ENCODE peak calls at places on chromosomes 6 and 20, in eight cellular contexts. N is sigmoid colon, Y is suprapubic skin, Q is stomach, G is GM12878, K is tibial nerve, I is HepG2, J is upper lobe of left lung. D is an unnamed sample. For H3K36me3, the result is how much of the 10 kb centered on the place peaks cover.

GRCh38 chr20:39645130-39645529 is 683.0 kb downstream of the DHX35 start:
- DNase-seq in I (no peak), Y (no peak), N (no peak), Q (no peak), G (no peak), J (no peak), K (no peak), D (no peak)

GRCh38 chr20:49676581-49677291 is 36.9 kb downstream of the B4GALT5 start:
- DNase-seq in K (no peak), N (no peak), Y (no peak), J (peak), G (peak), Q (peak), I (peak), D (no peak)

GRCh38 chr6:921400-921799 is 228.5 kb upstream of the EXOC2 start:
- DNase-seq in N (no peak), I (no peak), G (no peak), K (no peak), Q (no peak), Y (no peak), J (no peak), D (no peak)

GRCh38 chr20:62392077-62392418 is 5.1 kb downstream of the RPS21 start:
- DNase-seq in J (no peak), N (no peak), Q (no peak), I (no peak), Y (no peak), G (no peak), K (no peak), D (no peak)

GRCh38 chr6:32669240-32669639 is 2.8 kb upstream of the HLA-DQB1 start:
- DNase-seq in Y (no peak), I (no peak), N (no peak), G (no peak), Q (no peak), K (no peak), J (no peak), D (no peak)

GRCh38 chr6:44044154-44044539 is 83.1 kb downstream of the MRPL14 start:
- DNase-seq in K (no peak), G (no peak), Y (no peak), J (no peak), N (no peak), Q (no peak), I (peak), D (no peak)

GRCh38 chr6:112946051-112946450 is 598.9 kb downstream of the RFPL4B start:
- DNase-seq in Y (no peak), J (no peak), Q (no peak), K (no peak), N (no peak), I (no peak), G (no peak), D (no peak)

GRCh38 chr6:11727995-11728961 is 50.3 kb downstream of the ADTRP start:
- DNase-seq in J (no peak), Y (no peak), G (no peak), N (no peak), Q (no peak), I (no peak), K (no peak), D (no peak)

GRCh38 chr6:157023958-157024357 is 246.8 kb downstream of the ARID1B start:
- DNase-seq in I (no peak), J (peak), G (no peak), K (no peak), Q (no peak), N (no peak), Y (no peak), D (no peak)

GRCh38 chr6:41538556-41539182 is 7.5 kb upstream of the FOXP4 start:
- DNase-seq in J (peak), G (no peak), I (no peak), N (no peak), Y (no peak), Q (no peak), K (no peak), D (no peak)

GRCh38 chr6:80332013-80332412 is 225.5 kb downstream of the BCKDHB start:
- DNase-seq in Q (no peak), I (no peak), N (no peak), G (no peak), K (no peak), J (peak), Y (no peak), D (no peak)

GRCh38 chr6:159487636-159488035 is 205.4 kb downstream of the SOD2 start:
- DNase-seq in K (no peak), Q (no peak), J (no peak), N (no peak), I (no peak), G (no peak), Y (no peak), D (no peak)

GRCh38 chr20:34536798-34537394 is 20.7 kb downstream of the DYNLRB1 start:
- DNase-seq in K (no peak), Q (peak), G (no peak), N (peak), I (peak), J (peak), Y (no peak), D (peak)

GRCh38 chr6:125983246-125983945 is 2.9 kb upstream of the TRMT11 start:
- DNase-seq in Q (no peak), J (no peak), Y (no peak), I (no peak), K (no peak), N (no peak), G (no peak), D (no peak)

GRCh38 chr6:29762051-29762450 is 38.8 kb downstream of the HLA-F start:
- DNase-seq in I (no peak), K (no peak), J (no peak), Q (no peak), Y (no peak), N (no peak), G (no peak), D (no peak)

GRCh38 chr6:148451690-148452089 is 109.1 kb downstream of the SASH1 start:
- DNase-seq in G (no peak), Y (no peak), K (no peak), N (no peak), J (no peak), Q (no peak), I (no peak), D (no peak)

GRCh38 chr20:34377072-34377847 is 14.2 kb downstream of the ITCH start:
- DNase-seq in I (no peak), Y (no peak), N (no peak), K (no peak), G (peak), J (no peak), Q (no peak), D (no peak)

GRCh38 chr6:35330541-35331119 is 11.7 kb upstream of the PPARD start:
- DNase-seq in K (no peak), G (no peak), N (no peak), Q (no peak), J (no peak), Y (no peak), I (no peak), D (no peak)

GRCh38 chr6:6234963-6235362 is 85.5 kb downstream of the F13A1 start:
- DNase-seq in G (no peak), K (no peak), I (no peak), J (no peak), N (no peak), Y (no peak), Q (no peak), D (no peak)

GRCh38 chr20:61220131-61220530 is 31.9 kb upstream of the CDH4 start:
- DNase-seq in G (no peak), Q (no peak), I (no peak), Y (no peak), J (no peak), K (no peak), N (no peak), D (no peak)

GRCh38 chr6:151765444-151765886 is 42.0 kb upstream of the ESR1 start:
- DNase-seq in Q (no peak), G (no peak), K (no peak), N (no peak), I (peak), Y (no peak), J (no peak), D (peak)

GRCh38 chr6:31927242-31927867 is at the start of gene C2:
- DNase-seq in Q (no peak), J (peak), N (no peak), G (no peak), I (peak), K (no peak), Y (no peak), D (no peak)

GRCh38 chr6:129767776-129768490 is 58.0 kb upstream of the ARHGAP18 start:
- DNase-seq in G (no peak), Y (no peak), N (no peak), J (no peak), Q (no peak), I (no peak), K (no peak), D (no peak)

GRCh38 chr6:129765008-129765407 is 55.0 kb upstream of the ARHGAP18 start:
- DNase-seq in K (no peak), I (no peak), Q (no peak), N (no peak), Y (no peak), J (no peak), G (no peak), D (no peak)

GRCh38 chr6:129766959-129767728 is 57.2 kb upstream of the ARHGAP18 start:
- DNase-seq in I (no peak), N (peak), J (no peak), Q (peak), Y (no peak), K (no peak), G (no peak), D (no peak)
- TF ChIP-seq EP300 in I (no peak), N (no peak), J (no peak), Q (no peak), Y (no peak), K (no peak), G (no peak), D (no peak)

GRCh38 chr6:52495859-52496396 is 75.8 kb downstream of the EFHC1 start:
- DNase-seq in J (no peak), Q (no peak), N (no peak), G (no peak), K (no peak), I (no peak), Y (no peak), D (no peak)
- TF ChIP-seq POLR2A in J (no peak), Q (no peak), N (no peak), G (no peak), K (no peak), I (no peak), Y (no peak), D (no peak)

DNA sequence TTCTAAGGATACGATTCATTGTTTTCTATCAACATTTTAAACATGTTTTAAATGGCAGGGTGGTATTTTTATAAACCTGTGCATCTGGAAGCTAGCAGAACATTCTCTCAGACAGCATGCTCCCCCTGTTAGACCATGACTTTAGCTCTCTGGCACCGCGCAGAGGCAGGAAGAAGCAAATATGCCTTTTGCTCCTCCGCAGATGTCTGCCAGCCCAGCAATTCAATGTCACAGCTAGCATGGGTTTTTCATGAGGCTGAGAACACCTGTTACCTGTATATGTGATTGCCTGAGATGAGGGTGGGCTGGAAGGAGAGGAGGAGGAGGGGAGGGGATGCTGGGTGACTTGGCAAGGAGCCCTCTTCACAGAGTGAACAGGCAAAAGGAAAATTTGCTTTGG is 6.7 kb downstream of the MTCH1 start:
- DNase-seq in K (no peak), N (peak), I (no peak), J (peak), Y (no peak), Q (peak), G (no peak), D (peak)
- H3K36me3 ChIP-seq in K (under half), N (under half), I (half or more), J (under half), Y (under half), Q (under half), G (under half), D (under half)

GRCh38 chr6:120681204-120681603 is 653.1 kb downstream of the TBC1D32 start:
- DNase-seq in G (no peak), K (no peak), Y (no peak), J (no peak), Q (no peak), I (no peak), N (no peak), D (no peak)
- TF ChIP-seq EP300 in G (no peak), K (no peak), Y (no peak), J (no peak), Q (no peak), I (no peak), N (no peak), D (no peak)